ENCODE peak calls at places on chromosome 15, in four cellular contexts. One of them, this sample, is unnamed.

GRCh38 chr15:42286445-42287029 is 13.3 kb upstream of the TMEM87A start:
- DNase-seq in SK-N-SH: no peak
- DNase-seq in A549: no peak
- DNase-seq in K562: no peak
- DNase-seq in this sample: peak; percentile 60

GRCh38 chr15:69000091-69000490 is 14.4 kb upstream of the NOX5 start:
- DNase-seq in A549: no peak
- DNase-seq in SK-N-SH: no peak
- DNase-seq in K562: no peak
- DNase-seq in this sample: no peak

GRCh38 chr15:35626531-35626930 is 80.6 kb upstream of the DPH6 start:
- DNase-seq in SK-N-SH: peak; percentile 1
- DNase-seq in K562: no peak
- DNase-seq in A549: no peak
- DNase-seq in this sample: peak; percentile 32

GRCh38 chr15:63677778-63678177 is 80.6 kb downstream of the FBXL22 start:
- DNase-seq in K562: no peak
- DNase-seq in SK-N-SH: no peak
- DNase-seq in A549: peak; percentile 27
- DNase-seq in this sample: no peak

GRCh38 chr15:56464893-56465520 is at the start of gene MNS1:
- DNase-seq in SK-N-SH: peak; percentile 93
- DNase-seq in A549: peak; percentile 97
- DNase-seq in K562: peak; percentile 83
- DNase-seq in this sample: peak; percentile 96

GRCh38 chr15:77058468-77058867 is 12.4 kb downstream of the TSPAN3 start:
- DNase-seq in A549: no peak
- DNase-seq in K562: no peak
- DNase-seq in SK-N-SH: no peak
- DNase-seq in this sample: no peak

GRCh38 chr15:56249080-56249479 is 5.4 kb upstream of the RFX7 start:
- DNase-seq in K562: no peak
- DNase-seq in SK-N-SH: peak; percentile 20
- DNase-seq in A549: no peak
- DNase-seq in this sample: peak; percentile 58

GRCh38 chr15:39591141-39591895 is 10.4 kb downstream of the THBS1 start:
- DNase-seq in SK-N-SH: no peak
- DNase-seq in K562: no peak
- DNase-seq in A549: no peak
- DNase-seq in this sample: peak; percentile 41

GRCh38 chr15:95608371-95608770 is 722.1 kb upstream of the NR2F2 start:
- DNase-seq in A549: no peak
- DNase-seq in K562: no peak
- DNase-seq in SK-N-SH: no peak
- DNase-seq in this sample: no peak

GRCh38 chr15:94397377-94397776 is 166.0 kb downstream of the MCTP2 start:
- DNase-seq in SK-N-SH: no peak
- DNase-seq in K562: no peak
- DNase-seq in A549: no peak
- DNase-seq in this sample: no peak

GRCh38 chr15:74964794-74965193 is 8.2 kb upstream of the RPP25 start:
- DNase-seq in A549: no peak
- DNase-seq in SK-N-SH: no peak
- DNase-seq in K562: no peak
- DNase-seq in this sample: peak; percentile 51

GRCh38 chr15:33310481-33311311 is at the start of gene RYR3:
- DNase-seq in K562: no peak
- DNase-seq in A549: no peak
- DNase-seq in SK-N-SH: peak; percentile 81
- DNase-seq in this sample: no peak

GRCh38 chr15:39144613-39145012 is 436.3 kb upstream of the THBS1 start:
- DNase-seq in K562: no peak
- DNase-seq in A549: no peak
- DNase-seq in SK-N-SH: no peak
- DNase-seq in this sample: no peak

GRCh38 chr15:39585871-39586301 is 5.0 kb downstream of the THBS1 start:
- DNase-seq in A549: no peak
- DNase-seq in K562: no peak
- DNase-seq in SK-N-SH: no peak
- DNase-seq in this sample: no peak

GRCh38 chr15:90829942-90830440 is 38.4 kb upstream of the FURIN start:
- DNase-seq in SK-N-SH: no peak
- DNase-seq in A549: no peak
- DNase-seq in K562: no peak
- DNase-seq in this sample: no peak

GRCh38 chr15:48084759-48085420 is 35.9 kb upstream of the SLC24A5 start:
- DNase-seq in K562: no peak
- DNase-seq in SK-N-SH: peak; percentile 26
- DNase-seq in A549: no peak
- DNase-seq in this sample: peak; percentile 50

GRCh38 chr15:73338606-73339388 is 30.0 kb downstream of the HCN4 start:
- DNase-seq in A549: no peak
- DNase-seq in SK-N-SH: no peak
- DNase-seq in K562: no peak
- DNase-seq in this sample: no peak

GRCh38 chr15:90031231-90031791 is 30.2 kb downstream of the ZNF710 start:
- DNase-seq in K562: no peak
- DNase-seq in SK-N-SH: no peak
- DNase-seq in A549: no peak
- DNase-seq in this sample: peak; percentile 11

GRCh38 chr15:82530006-82530405 is 10.3 kb downstream of the RPS17 start:
- DNase-seq in A549: no peak
- DNase-seq in K562: no peak
- DNase-seq in SK-N-SH: no peak
- DNase-seq in this sample: no peak

GRCh38 chr15:79635149-79635771 is 203.1 kb downstream of the MINAR1 start:
- DNase-seq in A549: no peak
- DNase-seq in K562: no peak
- DNase-seq in SK-N-SH: no peak
- DNase-seq in this sample: no peak

GRCh38 chr15:63597033-63597790 is at the start of gene FBXL22:
- DNase-seq in SK-N-SH: no peak
- DNase-seq in A549: no peak
- DNase-seq in K562: no peak
- DNase-seq in this sample: peak; percentile 84

GRCh38 chr15:90930861-90931629 is 1.3 kb downstream of the HDDC3 start:
- DNase-seq in K562: no peak
- DNase-seq in A549: no peak
- DNase-seq in SK-N-SH: no peak
- DNase-seq in this sample: no peak

GRCh38 chr15:28098360-28098765 is 752 bp downstream of the OCA2 start:
- DNase-seq in K562: no peak
- DNase-seq in SK-N-SH: no peak
- DNase-seq in A549: no peak
- DNase-seq in this sample: no peak

GRCh38 chr15:94236638-94237037 is 5.3 kb downstream of the MCTP2 start:
- DNase-seq in SK-N-SH: no peak
- DNase-seq in A549: no peak
- DNase-seq in K562: no peak
- DNase-seq in this sample: no peak

GRCh38 chr15:40313531-40314398 is 6.0 kb upstream of the PLCB2 start:
- DNase-seq in K562: no peak
- DNase-seq in A549: no peak
- DNase-seq in SK-N-SH: no peak
- DNase-seq in this sample: no peak

GRCh38 chr15:73362900-73363299 is 5.9 kb downstream of the HCN4 start:
- DNase-seq in SK-N-SH: no peak
- DNase-seq in A549: no peak
- DNase-seq in K562: no peak
- DNase-seq in this sample: no peak

GRCh38 chr15:72813345-72814004 is 29.9 kb upstream of the ADPGK start:
- DNase-seq in A549: no peak
- DNase-seq in SK-N-SH: no peak
- DNase-seq in K562: no peak
- DNase-seq in this sample: no peak

GRCh38 chr15:80207887-80208286 is 44.1 kb downstream of the CTXND1 start:
- DNase-seq in SK-N-SH: no peak
- DNase-seq in K562: no peak
- DNase-seq in A549: no peak
- DNase-seq in this sample: no peak

GRCh38 chr15:94266000-94266399 is 34.6 kb downstream of the MCTP2 start:
- DNase-seq in A549: no peak
- DNase-seq in SK-N-SH: no peak
- DNase-seq in K562: no peak
- DNase-seq in this sample: peak; percentile 11

GRCh38 chr15:51312754-51313390 is 25.5 kb downstream of the CYP19A1 start:
- DNase-seq in K562: no peak
- DNase-seq in SK-N-SH: no peak
- DNase-seq in A549: no peak
- DNase-seq in this sample: peak; percentile 4

GRCh38 chr15:54620916-54621315 is 575.8 kb downstream of the RSL24D1 start:
- DNase-seq in A549: no peak
- DNase-seq in K562: no peak
- DNase-seq in SK-N-SH: no peak
- DNase-seq in this sample: no peak

GRCh38 chr15:71730277-71731144 is 79.8 kb upstream of the NR2E3 start:
- DNase-seq in A549: peak; percentile 88
- DNase-seq in SK-N-SH: peak; percentile 71
- DNase-seq in K562: peak; percentile 63
- DNase-seq in this sample: peak; percentile 77

GRCh38 chr15:71729319-71729718 is 81.0 kb upstream of the NR2E3 start:
- DNase-seq in A549: no peak
- DNase-seq in SK-N-SH: no peak
- DNase-seq in K562: no peak
- DNase-seq in this sample: no peak

DNA sequence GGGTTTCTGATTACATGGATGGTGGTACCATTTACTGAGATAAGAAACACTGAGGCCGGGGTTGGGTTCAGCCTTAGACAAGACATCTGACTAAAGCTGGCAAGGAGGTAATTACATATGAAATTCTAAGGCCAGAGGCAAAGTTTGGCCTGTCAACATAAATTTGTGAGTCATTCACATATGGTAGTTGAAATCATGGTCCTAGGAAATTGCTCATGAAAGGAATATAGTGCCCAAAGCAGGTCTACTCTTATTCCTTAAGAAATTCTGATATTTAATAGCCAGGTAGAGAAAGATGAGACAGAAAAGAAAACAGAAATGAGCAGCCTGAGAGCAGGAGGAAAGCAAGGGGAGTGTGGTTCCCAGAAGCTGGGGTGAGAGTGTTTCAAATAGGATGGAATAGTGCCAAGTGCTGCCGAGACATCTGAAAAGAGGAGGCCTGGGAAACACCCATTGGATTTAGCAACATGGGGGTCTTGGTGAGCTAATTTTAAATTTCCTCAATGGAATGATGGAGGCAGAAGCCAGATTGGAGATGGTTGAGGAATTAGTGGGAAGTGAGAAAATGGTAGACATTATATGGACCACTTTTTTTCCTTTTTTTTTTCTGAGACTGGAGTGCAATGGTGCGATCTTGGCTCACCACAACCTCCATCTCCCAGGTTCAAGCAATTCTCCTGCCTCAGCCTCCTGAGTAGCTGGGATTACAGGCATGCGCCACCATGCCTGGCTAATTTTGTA is 85.0 kb upstream of the NR2E3 start:
- DNase-seq in A549: no peak
- DNase-seq in SK-N-SH: no peak
- DNase-seq in K562: no peak
- DNase-seq in this sample: peak; percentile 80
- TF ChIP-seq SMC3 in A549: no peak
- TF ChIP-seq SMC3 in SK-N-SH: no peak
- TF ChIP-seq SMC3 in K562: no peak
- TF ChIP-seq SMC3 in this sample: no peak

DNA sequence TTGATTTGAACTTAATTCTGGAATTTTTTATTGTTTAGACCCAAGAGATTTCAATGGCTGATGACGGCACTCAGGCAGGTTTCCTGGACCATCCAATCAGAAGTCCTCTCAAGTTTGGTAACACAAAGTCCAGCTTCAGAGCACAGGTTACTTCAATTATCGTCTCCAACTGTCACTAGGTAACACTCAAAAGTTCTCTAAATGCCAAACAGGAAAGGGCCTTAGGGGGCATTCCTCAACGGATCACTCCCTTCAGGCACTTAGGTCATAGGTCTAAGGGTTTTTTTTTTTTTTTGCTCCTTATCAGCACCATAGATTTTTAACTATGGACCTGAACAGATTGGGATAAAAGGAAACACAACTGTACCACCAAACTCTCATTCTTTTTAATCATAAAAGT is 85.8 kb downstream of the MEIS2 start:
- DNase-seq in A549: no peak
- DNase-seq in K562: no peak
- DNase-seq in SK-N-SH: no peak
- DNase-seq in this sample: no peak
- TF ChIP-seq SMC3 in A549: no peak
- TF ChIP-seq SMC3 in K562: no peak
- TF ChIP-seq SMC3 in SK-N-SH: no peak
- TF ChIP-seq SMC3 in this sample: no peak

GRCh38 chr15:57500979-57501576 is 90.6 kb upstream of the MYZAP start:
- DNase-seq in K562: no peak
- DNase-seq in A549: no peak
- DNase-seq in SK-N-SH: no peak
- DNase-seq in this sample: no peak
- TF ChIP-seq SMC3 in K562: no peak
- TF ChIP-seq SMC3 in A549: no peak
- TF ChIP-seq SMC3 in SK-N-SH: no peak
- TF ChIP-seq SMC3 in this sample: no peak

GRCh38 chr15:88035381-88035780 is 221.2 kb downstream of the NTRK3 start:
- DNase-seq in SK-N-SH: no peak
- DNase-seq in K562: no peak
- DNase-seq in A549: no peak
- DNase-seq in this sample: no peak

GRCh38 chr15:88032787-88033186 is 223.8 kb downstream of the NTRK3 start:
- DNase-seq in K562: peak; percentile 34
- DNase-seq in SK-N-SH: no peak
- DNase-seq in A549: no peak
- DNase-seq in this sample: no peak

GRCh38 chr15:88028024-88028423 is 228.5 kb downstream of the NTRK3 start:
- DNase-seq in SK-N-SH: no peak
- DNase-seq in K562: peak; percentile 18
- DNase-seq in A549: no peak
- DNase-seq in this sample: no peak

GRCh38 chr15:88029696-88030095 is 226.8 kb downstream of the NTRK3 start:
- DNase-seq in SK-N-SH: peak; percentile 33
- DNase-seq in K562: no peak
- DNase-seq in A549: no peak
- DNase-seq in this sample: no peak

DNA sequence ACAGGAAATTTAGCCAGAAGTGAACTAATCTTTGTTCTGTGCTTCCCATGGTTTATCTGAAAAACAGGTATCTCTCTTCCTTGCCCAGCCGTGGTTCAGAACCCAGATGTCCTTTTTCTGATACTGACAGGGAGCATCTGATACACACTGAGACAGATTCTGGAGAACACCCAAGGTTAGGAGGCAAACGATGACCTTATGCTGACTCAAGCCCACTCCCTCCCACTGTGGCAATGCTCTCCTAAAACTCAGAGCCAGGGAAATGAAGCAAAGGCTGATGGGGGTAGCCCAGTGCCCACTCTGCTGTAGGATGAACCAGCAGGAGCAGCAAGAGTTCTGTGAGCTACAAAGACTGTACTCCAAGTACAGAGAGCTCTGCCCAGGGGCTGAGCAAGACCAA is 225.1 kb downstream of the NTRK3 start:
- DNase-seq in K562: no peak
- DNase-seq in SK-N-SH: no peak
- DNase-seq in A549: no peak
- DNase-seq in this sample: no peak
- TF ChIP-seq SMC3 in K562: no peak
- TF ChIP-seq SMC3 in SK-N-SH: no peak
- TF ChIP-seq SMC3 in A549: no peak
- TF ChIP-seq SMC3 in this sample: no peak